ENCODE peak calls at places on chromosomes 12 and 14, in nine cellular contexts. Q is GM13976, G is Peyer's patch, P is RWPE1, L is neural progenitor cell, W is progenitor cell of endocrine pancreas, A is AG04449, U is HFF-Myc, E is OCI-LY7. R is an unnamed sample.

GRCh38 chr12:53496752-53497032 is 2.6 kb downstream of the MAP3K12 start:
- DNase-seq in Q (no peak), G (no peak), P (no peak), L (no peak), W (no peak), A (no peak), U (no peak), E (no peak), R (no peak)

GRCh38 chr14:95260537-95261440 is 58.9 kb downstream of the CLMN start:
- DNase-seq in Q (peak; percentile 65), G (no peak), P (no peak), L (no peak), W (no peak), A (peak; percentile 24), U (no peak), E (no peak), R (no peak)

GRCh38 chr14:100030441-100031153 is 34.6 kb upstream of the EVL start:
- DNase-seq in Q (no peak), G (no peak), P (peak; percentile 64), L (no peak), W (no peak), A (peak; percentile 80), U (no peak), E (no peak), R (no peak)

GRCh38 chr14:103696027-103696402 is 19.2 kb downstream of the XRCC3 start:
- DNase-seq in Q (no peak), G (peak; percentile 39), P (no peak), L (no peak), W (no peak), A (no peak), U (no peak), E (peak; percentile 48), R (no peak)

GRCh38 chr12:66636771-66637170 is 42.1 kb downstream of the GRIP1 start:
- DNase-seq in Q (no peak), G (no peak), P (no peak), L (peak; percentile 12), W (no peak), A (no peak), U (no peak), E (no peak), R (no peak)

GRCh38 chr12:45522227-45522626 is 207.3 kb upstream of the ARID2 start:
- DNase-seq in Q (no peak), G (no peak), P (no peak), L (no peak), W (no peak), A (no peak), U (no peak), E (no peak), R (no peak)

GRCh38 chr12:44874981-44875416 is 1.1 kb downstream of the NELL2 start:
- DNase-seq in Q (peak; percentile 29), G (no peak), P (no peak), L (peak; percentile 63), W (no peak), A (no peak), U (no peak), E (peak; percentile 18), R (no peak)

GRCh38 chr14:100439781-100440180 is 116.6 kb downstream of the SLC25A47 start:
- DNase-seq in Q (no peak), G (no peak), P (peak; percentile 34), L (no peak), W (no peak), A (no peak), U (no peak), E (no peak), R (no peak)

GRCh38 chr14:60326274-60326673 is 77.3 kb downstream of the PPM1A start:
- DNase-seq in Q (no peak), G (no peak), P (no peak), L (no peak), W (no peak), A (no peak), U (no peak), E (no peak), R (no peak)

GRCh38 chr14:60331201-60332045 is 82.4 kb downstream of the PPM1A start:
- DNase-seq in Q (peak; percentile 67), G (peak; percentile 88), P (no peak), L (peak; percentile 93), W (peak; percentile 80), A (no peak), U (no peak), E (peak; percentile 96), R (peak; percentile 78)

GRCh38 chr14:60327447-60328331 is 78.7 kb downstream of the PPM1A start:
- DNase-seq in Q (peak; percentile 74), G (peak; percentile 81), P (no peak), L (peak; percentile 43), W (peak; percentile 21), A (no peak), U (no peak), E (peak; percentile 96), R (no peak)

GRCh38 chr14:60332046-60332399 is 83.0 kb downstream of the PPM1A start:
- DNase-seq in Q (no peak), G (no peak), P (no peak), L (no peak), W (no peak), A (no peak), U (no peak), E (no peak), R (no peak)

DNA sequence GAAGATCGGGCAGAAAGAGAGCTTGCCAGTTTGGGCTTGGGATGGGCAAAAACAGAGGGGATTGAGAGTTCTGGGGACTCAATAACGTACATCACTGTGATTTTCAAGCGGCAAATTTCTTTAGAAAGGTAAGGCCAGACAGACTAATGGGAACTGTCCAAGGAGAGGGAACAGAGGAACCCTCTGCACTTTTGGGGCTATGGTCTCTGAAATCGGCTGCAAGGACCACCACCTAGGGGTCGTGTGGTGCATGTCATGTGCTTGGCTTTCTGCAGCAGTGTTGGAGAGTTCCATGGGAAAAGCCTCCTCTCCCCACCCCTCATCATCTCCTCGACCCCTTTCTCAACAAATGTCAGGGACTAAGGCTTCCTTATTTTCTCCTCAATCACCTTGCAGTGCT is 79.6 kb downstream of the PPM1A start:
- DNase-seq in Q (no peak), G (no peak), P (no peak), L (peak; percentile 58), W (no peak), A (no peak), U (no peak), E (peak; percentile 63), R (no peak)
- TF ChIP-seq CTCF in Q (no peak), G (no peak), P (no peak), L (peak; percentile 52), W (peak; percentile 47), A (no peak), U (no peak), E (peak; percentile 71), R (no peak)

GRCh38 chr12:17592472-17592871 is 497.5 kb downstream of the RERGL start:
- DNase-seq in Q (no peak), G (no peak), P (no peak), L (no peak), W (no peak), A (no peak), U (no peak), E (no peak), R (no peak)

GRCh38 chr12:17591113-17591512 is 498.9 kb downstream of the RERGL start:
- DNase-seq in Q (no peak), G (no peak), P (no peak), L (no peak), W (no peak), A (no peak), U (no peak), E (no peak), R (no peak)

GRCh38 chr12:17593715-17594406 is 496.1 kb downstream of the RERGL start:
- DNase-seq in Q (no peak), G (no peak), P (no peak), L (no peak), W (no peak), A (no peak), U (no peak), E (no peak), R (no peak)

DNA sequence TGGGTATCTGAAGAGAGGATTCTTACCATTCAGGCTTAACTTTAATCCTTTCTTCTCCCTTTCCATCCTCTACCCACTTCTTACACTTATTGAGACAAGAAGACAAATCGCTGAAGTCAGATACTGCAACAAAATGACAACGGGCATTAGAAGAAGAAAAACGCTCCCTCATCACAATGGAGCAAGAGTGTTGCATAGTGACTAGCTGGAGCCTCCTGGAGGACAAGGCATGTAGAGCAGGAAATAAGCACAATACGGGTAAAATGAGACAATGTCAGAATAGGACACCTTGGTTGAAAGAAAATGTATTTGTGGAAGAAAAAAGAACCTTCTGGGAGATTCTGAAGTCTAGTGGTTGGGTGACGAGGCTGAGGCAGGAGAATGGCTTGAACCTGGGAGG is 501.0 kb downstream of the RERGL start:
- DNase-seq in Q (no peak), G (no peak), P (no peak), L (peak; percentile 73), W (no peak), A (no peak), U (no peak), E (peak; percentile 32), R (no peak)
- TF ChIP-seq CTCF in Q (no peak), G (no peak), P (no peak), L (peak; percentile 76), W (peak; percentile 68), A (no peak), U (no peak), E (peak; percentile 72), R (peak; percentile 58)

GRCh38 chr12:113954547-113954946 is 11.6 kb downstream of the RBM19 start:
- DNase-seq in Q (no peak), G (no peak), P (no peak), L (no peak), W (no peak), A (no peak), U (no peak), E (no peak), R (no peak)

GRCh38 chr12:113959096-113959495 is 7.0 kb downstream of the RBM19 start:
- DNase-seq in Q (no peak), G (no peak), P (no peak), L (no peak), W (no peak), A (no peak), U (no peak), E (no peak), R (no peak)

GRCh38 chr12:113958108-113958507 is 8.0 kb downstream of the RBM19 start:
- DNase-seq in Q (no peak), G (no peak), P (no peak), L (no peak), W (no peak), A (no peak), U (no peak), E (no peak), R (no peak)

GRCh38 chr12:113957627-113958026 is 8.5 kb downstream of the RBM19 start:
- DNase-seq in Q (no peak), G (no peak), P (no peak), L (no peak), W (no peak), A (no peak), U (no peak), E (no peak), R (no peak)

DNA sequence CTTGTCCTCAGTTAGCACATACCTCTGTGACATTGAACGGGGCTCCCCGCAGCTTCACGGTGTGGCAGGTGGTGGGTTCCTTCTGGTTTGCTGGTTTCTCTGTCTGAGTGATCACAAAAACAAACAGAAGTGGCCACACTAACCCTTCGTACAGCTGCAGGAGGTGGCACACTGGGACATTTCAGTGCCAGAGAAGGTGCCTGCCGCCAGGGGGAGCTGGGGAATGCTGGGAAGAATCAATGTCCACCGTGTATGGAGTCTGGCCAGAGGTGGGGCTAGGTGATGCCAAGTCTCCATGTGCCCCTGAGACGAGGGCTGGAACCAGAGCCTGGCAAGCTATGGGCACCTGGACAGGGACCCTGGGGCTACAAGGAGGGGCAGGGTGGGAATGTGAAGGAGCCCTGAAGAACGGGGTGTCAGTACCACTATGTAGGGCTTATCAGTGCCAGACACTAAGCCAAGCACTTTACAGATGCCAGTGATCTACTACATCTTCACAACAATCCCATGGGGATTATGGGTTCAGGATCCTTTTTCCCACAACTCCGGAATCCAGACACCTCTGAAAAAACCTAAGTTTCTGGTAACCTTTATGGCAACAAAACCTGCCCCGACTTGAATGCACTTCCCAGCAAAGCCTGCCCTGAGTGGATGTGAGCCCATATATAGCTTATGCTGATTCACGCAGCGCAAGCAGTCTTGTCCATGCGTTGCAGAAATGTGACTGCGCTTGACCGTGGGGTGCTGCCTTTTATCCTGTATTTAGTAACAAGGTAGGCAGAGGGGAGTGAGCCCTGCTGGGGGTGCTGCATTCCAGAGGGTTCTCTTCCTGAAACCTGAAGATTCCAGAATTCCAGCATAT is 10.8 kb downstream of the RBM19 start:
- DNase-seq in Q (no peak), G (peak; percentile 51), P (peak; percentile 39), L (peak; percentile 62), W (peak; percentile 31), A (no peak), U (no peak), E (peak; percentile 7), R (no peak)
- TF ChIP-seq CTCF in Q (peak; percentile 19), G (no peak), P (peak; percentile 32), L (peak; percentile 68), W (peak; percentile 49), A (peak; percentile 61), U (peak; percentile 78), E (peak; percentile 63), R (no peak)

DNA sequence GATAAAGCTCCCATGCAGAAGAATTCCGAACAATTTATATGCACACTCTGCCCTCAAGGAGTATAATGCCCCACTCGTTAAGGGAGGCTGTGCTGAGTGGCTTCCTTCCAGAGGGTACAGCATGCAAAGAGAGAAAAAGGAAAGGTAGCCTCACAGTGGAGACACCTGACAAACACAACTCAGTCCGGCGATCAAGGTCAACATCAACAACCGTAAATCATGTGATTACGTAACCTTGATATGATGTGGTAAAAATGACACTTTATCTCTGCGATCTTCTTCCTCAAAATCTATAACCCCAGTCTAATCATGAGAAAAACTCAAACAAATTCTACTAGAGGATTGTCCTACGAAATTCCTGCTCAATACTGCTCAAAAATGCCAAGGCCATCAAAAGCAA is 400.5 kb upstream of the CCDC196 start:
- DNase-seq in Q (no peak), G (no peak), P (no peak), L (no peak), W (no peak), A (no peak), U (no peak), E (no peak), R (no peak)
- TF ChIP-seq CTCF in Q (no peak), G (no peak), P (no peak), L (no peak), W (no peak), A (no peak), U (no peak), E (no peak), R (no peak)